ENCODE peak calls at places on chromosome 1, in nine cellular contexts. S, A, P, U, N, B, C, W and Q are unnamed samples.
A peak's percentile ranks its signal among the peaks of the same experiment; 100 is the strongest.

GRCh38 chr1:2585318-2586092 is 1.1 kb upstream of the PRXL2B start:
- DNase-seq in S (peak; percentile 84), A (peak; percentile 63), P (peak; percentile 83), U (peak; percentile 86), N (peak; percentile 55), B (peak; percentile 61), C (peak; percentile 34), W (peak; percentile 54), Q (peak; percentile 42)

GRCh38 chr1:204104331-204105222 is 31.7 kb downstream of the SOX13 start:
- DNase-seq in S (peak; percentile 20), A (peak; percentile 54), P (no peak), U (peak; percentile 71), N (no peak), B (no peak), C (no peak), W (no peak), Q (no peak)

GRCh38 chr1:95223110-95223509 is 10.9 kb upstream of the RWDD3 start:
- DNase-seq in S (no peak), A (no peak), P (no peak), U (no peak), N (no peak), B (no peak), C (peak; percentile 55), W (peak; percentile 77), Q (peak; percentile 23)

GRCh38 chr1:66576645-66577044 is 42.7 kb downstream of the SGIP1 start:
- DNase-seq in S (no peak), A (no peak), P (no peak), U (no peak), N (no peak), B (no peak), C (peak; percentile 45), W (peak; percentile 48), Q (no peak)

GRCh38 chr1:209048961-209049669 is 534.4 kb upstream of the CAMK1G start:
- DNase-seq in S (no peak), A (no peak), P (no peak), U (no peak), N (no peak), B (no peak), C (no peak), W (peak; percentile 5), Q (peak; percentile 56)

GRCh38 chr1:29800522-29800956 is 564.2 kb downstream of the PTPRU start:
- DNase-seq in S (no peak), A (no peak), P (no peak), U (no peak), N (no peak), B (no peak), C (no peak), W (no peak), Q (no peak)

GRCh38 chr1:199404191-199404590 is 623.3 kb upstream of the NR5A2 start:
- DNase-seq in S (no peak), A (no peak), P (no peak), U (no peak), N (no peak), B (no peak), C (peak; percentile 12), W (no peak), Q (peak; percentile 74)

GRCh38 chr1:15432327-15432726 is 5.9 kb upstream of the CTRC start:
- DNase-seq in S (no peak), A (no peak), P (no peak), U (no peak), N (no peak), B (no peak), C (no peak), W (no peak), Q (no peak)

GRCh38 chr1:95620076-95620475 is 386.1 kb downstream of the RWDD3 start:
- DNase-seq in S (no peak), A (no peak), P (no peak), U (no peak), N (no peak), B (no peak), C (no peak), W (no peak), Q (no peak)

GRCh38 chr1:52697795-52698674 is at the start of gene COA7:
- DNase-seq in S (peak; percentile 71), A (peak; percentile 91), P (peak; percentile 88), U (peak; percentile 90), N (peak; percentile 90), B (peak; percentile 6), C (peak; percentile 83), W (peak; percentile 91), Q (peak; percentile 77)

GRCh38 chr1:156801409-156802121 is 15.1 kb downstream of the SH2D2A start:
- DNase-seq in S (no peak), A (no peak), P (no peak), U (no peak), N (peak; percentile 41), B (no peak), C (peak; percentile 30), W (peak; percentile 95), Q (peak; percentile 97)

GRCh38 chr1:110635434-110635833 is 29.3 kb upstream of the KCNA2 start:
- DNase-seq in S (no peak), A (no peak), P (peak; percentile 31), U (no peak), N (no peak), B (no peak), C (no peak), W (no peak), Q (no peak)

GRCh38 chr1:53889304-53890298 is at the start of gene YIPF1:
- DNase-seq in S (peak; percentile 92), A (peak; percentile 90), P (peak; percentile 92), U (peak; percentile 93), N (peak; percentile 89), B (peak; percentile 68), C (peak; percentile 90), W (peak; percentile 90), Q (peak; percentile 86)

GRCh38 chr1:60835649-60836048 is 246.7 kb upstream of the NFIA start:
- DNase-seq in S (no peak), A (no peak), P (no peak), U (no peak), N (no peak), B (no peak), C (no peak), W (no peak), Q (no peak)

GRCh38 chr1:152539901-152540300 is 25.6 kb downstream of the CRCT1 start:
- DNase-seq in S (no peak), A (no peak), P (no peak), U (no peak), N (no peak), B (no peak), C (no peak), W (no peak), Q (no peak)

GRCh38 chr1:8947127-8947691 is 1.5 kb downstream of the CA6 start:
- DNase-seq in S (peak; percentile 11), A (no peak), P (no peak), U (no peak), N (no peak), B (no peak), C (peak; percentile 7), W (no peak), Q (no peak)

GRCh38 chr1:42931108-42931539 is 27.5 kb downstream of the SLC2A1 start:
- DNase-seq in S (peak; percentile 64), A (no peak), P (peak; percentile 88), U (peak; percentile 59), N (no peak), B (no peak), C (peak; percentile 56), W (peak; percentile 48), Q (peak; percentile 37)
- TF ChIP-seq CTCF in S (peak; percentile 77), A (peak; percentile 44), P (peak; percentile 70), U (peak; percentile 48), N (peak; percentile 20), B (peak; percentile 57), C (peak; percentile 65), W (peak; percentile 63), Q (peak; percentile 56)

DNA sequence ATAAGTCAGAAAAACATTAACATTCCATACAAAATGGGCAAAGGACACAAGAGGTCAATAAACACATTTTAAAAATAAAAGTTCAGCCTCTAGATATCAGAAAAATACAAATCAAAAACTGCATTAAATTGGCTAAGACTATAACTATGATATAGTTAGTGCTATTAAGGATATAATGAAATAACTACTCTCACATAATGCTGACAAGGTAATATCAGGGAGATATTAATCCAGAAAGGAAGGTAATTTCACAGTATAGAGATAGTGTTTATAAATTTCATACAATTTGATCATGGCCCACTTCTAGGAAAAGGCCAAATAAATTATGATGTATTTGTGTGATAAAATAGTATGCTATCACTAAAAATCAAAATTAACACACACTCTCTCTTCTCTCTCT is 61.8 kb downstream of the LBR start:
- DNase-seq in S (no peak), A (no peak), P (no peak), U (no peak), N (no peak), B (no peak), C (no peak), W (no peak), Q (no peak)
- H3K4me3 ChIP-seq in S (no peak overlapping the region), A (no peak overlapping the region), P (no peak overlapping the region), U (no peak overlapping the region), N (no peak overlapping the region), B (no peak overlapping the region), C (no peak overlapping the region), W (no peak overlapping the region), Q (no peak overlapping the region)

GRCh38 chr1:159927887-159928431 is 2.7 kb upstream of the TAGLN2 start:
- DNase-seq in S (no peak), A (no peak), P (no peak), U (no peak), N (no peak), B (no peak), C (no peak), W (no peak), Q (no peak)
- TF ChIP-seq CTCF in S (no peak), A (no peak), P (no peak), U (no peak), N (no peak), B (no peak), C (no peak), W (no peak), Q (no peak)

DNA sequence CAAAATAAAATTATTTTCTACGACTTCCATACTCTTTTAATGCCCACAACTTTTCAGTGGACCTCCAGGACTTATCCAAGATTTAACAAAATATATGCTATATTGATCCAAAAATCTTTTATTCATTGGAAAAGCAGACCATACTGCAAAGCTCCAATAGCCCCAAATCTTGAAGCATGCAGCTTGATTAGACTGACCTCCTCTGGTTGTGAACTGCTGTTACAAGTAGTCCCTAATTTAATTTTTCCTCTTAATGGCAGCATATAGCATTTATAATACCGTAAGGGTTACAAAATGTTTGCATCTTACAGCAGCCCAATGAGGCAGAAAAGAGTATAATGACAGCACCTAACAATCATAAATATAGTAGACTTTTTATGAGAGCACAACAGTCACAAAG is 49.8 kb downstream of the TPR start:
- DNase-seq in S (peak; percentile 14), A (no peak), P (peak; percentile 7), U (no peak), N (no peak), B (no peak), C (peak; percentile 43), W (peak; percentile 33), Q (peak; percentile 25)
- H3K4me3 ChIP-seq in S (no peak overlapping the region), A (no peak overlapping the region), P (no peak overlapping the region), U (no peak overlapping the region), N (no peak overlapping the region), B (no peak overlapping the region), C (no peak overlapping the region), W (no peak overlapping the region), Q (no peak overlapping the region)

DNA sequence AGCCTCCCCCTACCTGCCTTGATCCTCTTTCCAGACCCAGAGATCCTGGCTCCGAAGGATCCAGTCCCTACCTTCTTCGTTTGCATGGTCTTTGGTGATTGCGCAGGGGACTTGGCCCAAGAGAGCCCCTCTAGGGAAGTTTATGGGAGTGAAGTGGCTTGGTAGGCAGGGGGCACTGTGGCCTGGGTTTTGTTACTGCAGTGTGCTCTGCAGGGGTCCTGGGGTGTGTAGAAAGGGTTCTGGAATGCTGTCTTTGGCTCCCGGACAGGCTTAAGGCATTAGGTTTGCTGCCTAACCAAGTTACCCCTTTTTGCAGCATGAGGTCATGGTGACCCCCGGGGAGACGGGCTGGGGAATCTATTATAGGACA is 3.8 kb downstream of the ATP8B2 start:
- DNase-seq in S (no peak), A (no peak), P (no peak), U (no peak), N (no peak), B (no peak), C (no peak), W (no peak), Q (peak; percentile 15)
- TF ChIP-seq CTCF in S (peak; percentile 63), A (no peak), P (no peak), U (no peak), N (no peak), B (no peak), C (peak; percentile 5), W (peak; percentile 23), Q (peak; percentile 35)